ENCODE peak calls at places on chromosome 16, in seven cellular contexts. D is fibroblast of pulmonary artery, F is right lobe of liver, Z is mucosa of gallbladder, O is GM12865, Y is HCT116, L is memory B cell. E is an unnamed sample.

GRCh38 chr16:11613381-11614303 is 26.9 kb upstream of the LITAF start:
- DNase-seq in L (peak; percentile 37), O (peak; percentile 86), Z (peak; percentile 78), F (peak; percentile 79), D (peak; percentile 53), Y (no peak), E (peak; percentile 48)

GRCh38 chr16:12340151-12340733 is 363.7 kb downstream of the SNX29 start:
- DNase-seq in O (peak; percentile 34), D (peak; percentile 37), F (no peak), Y (peak; percentile 55), L (no peak), Z (peak; percentile 37), E (peak; percentile 69)

GRCh38 chr16:85752511-85753420 is 1.9 kb upstream of the C16orf74 start:
- DNase-seq in L (peak; percentile 54), D (peak; percentile 68), F (no peak), Z (peak; percentile 28), O (peak; percentile 85), Y (no peak), E (peak; percentile 77)

GRCh38 chr16:85554791-85555548 is 58.2 kb upstream of the GSE1 start:
- DNase-seq in O (peak; percentile 68), Z (peak; percentile 45), Y (no peak), D (peak; percentile 70), L (peak; percentile 63), F (no peak), E (peak; percentile 72)

GRCh38 chr16:86060381-86061317 is 161.7 kb downstream of the IRF8 start:
- DNase-seq in L (no peak), O (no peak), F (peak; percentile 44), Z (no peak), D (no peak), Y (no peak), E (no peak)

GRCh38 chr16:69217433-69217832 is 30.5 kb downstream of the SNTB2 start:
- DNase-seq in F (no peak), Y (no peak), L (no peak), O (no peak), Z (no peak), D (peak; percentile 48), E (peak; percentile 40)

GRCh38 chr16:1093284-1094123 is 2.5 kb downstream of the C1QTNF8 start:
- DNase-seq in F (no peak), L (no peak), O (peak; percentile 33), Z (no peak), Y (peak; percentile 69), D (peak; percentile 11), E (no peak)

GRCh38 chr16:68885321-68885720 is 42.0 kb downstream of the TANGO6 start:
- DNase-seq in Z (no peak), O (no peak), L (no peak), Y (no peak), D (no peak), F (no peak), E (no peak)

GRCh38 chr16:74297296-74297665 is 667 bp downstream of the PSMD7 start:
- DNase-seq in Z (no peak), Y (no peak), L (peak; percentile 25), F (no peak), O (peak; percentile 53), D (peak; percentile 22), E (peak; percentile 44)

GRCh38 chr16:15427648-15428239 is 6.6 kb upstream of the BMERB1 start:
- DNase-seq in Y (peak; percentile 50), O (peak; percentile 45), L (no peak), Z (peak; percentile 56), D (peak; percentile 89), F (peak; percentile 66), E (peak; percentile 57)

GRCh38 chr16:71758293-71758760 is 33.8 kb upstream of the PHLPP2 start:
- DNase-seq in Z (no peak), L (no peak), O (no peak), Y (no peak), D (no peak), F (no peak), E (peak; percentile 31)

GRCh38 chr16:88591577-88592021 is 21.4 kb downstream of the ZC3H18 start:
- DNase-seq in Y (no peak), Z (peak; percentile 31), D (peak; percentile 11), L (no peak), O (peak; percentile 86), F (no peak), E (no peak)

GRCh38 chr16:57736419-57737281 is 1.1 kb downstream of the KATNB1 start:
- DNase-seq in D (peak; percentile 82), F (no peak), L (no peak), O (peak; percentile 26), Y (no peak), Z (peak; percentile 48), E (peak; percentile 83)

GRCh38 chr16:89958596-89958995 is 10.0 kb downstream of the DEF8 start:
- DNase-seq in F (no peak), Y (no peak), L (no peak), D (no peak), O (no peak), Z (no peak), E (no peak)

GRCh38 chr16:85910854-85911247 is 11.9 kb downstream of the IRF8 start:
- DNase-seq in D (no peak), O (no peak), Y (no peak), L (no peak), Z (no peak), F (no peak), E (no peak)

GRCh38 chr16:68376590-68376989 is 65.8 kb downstream of the PRMT7 start:
- DNase-seq in D (no peak), Y (no peak), F (no peak), Z (no peak), O (no peak), L (no peak), E (no peak)

GRCh38 chr16:1613240-1613639 is 1.1 kb downstream of the CRAMP1 start:
- DNase-seq in O (no peak), F (no peak), D (no peak), L (no peak), Z (no peak), Y (no peak), E (peak; percentile 22)

GRCh38 chr16:85086347-85087291 is 25.7 kb downstream of the CIBAR2 start:
- DNase-seq in L (peak; percentile 74), F (no peak), O (peak; percentile 76), D (peak; percentile 39), Z (peak; percentile 71), Y (peak; percentile 54), E (peak; percentile 67)

GRCh38 chr16:88705746-88706287 is 391 bp downstream of the RNF166 start:
- DNase-seq in Z (no peak), O (no peak), D (no peak), F (no peak), Y (no peak), L (peak; percentile 32), E (peak; percentile 50)

GRCh38 chr16:71453051-71453450 is 9.0 kb downstream of the ZNF23 start:
- DNase-seq in L (no peak), O (no peak), Z (no peak), F (no peak), D (no peak), Y (no peak), E (no peak)

GRCh38 chr16:68086336-68086821 is 1.2 kb downstream of the NFATC3 start:
- DNase-seq in O (no peak), D (peak; percentile 44), L (no peak), Z (no peak), Y (no peak), F (no peak), E (no peak)

GRCh38 chr16:67431805-67432476 is 1.0 kb downstream of the HSD11B2 start:
- DNase-seq in L (no peak), D (no peak), Y (no peak), O (no peak), F (no peak), Z (no peak), E (no peak)

GRCh38 chr16:81164958-81165357 is 68.8 kb upstream of the GCSH start:
- DNase-seq in D (no peak), F (no peak), O (no peak), Y (no peak), Z (no peak), L (no peak), E (no peak)

GRCh38 chr16:30434852-30435251 is 5.0 kb upstream of the DCTPP1 start:
- DNase-seq in Y (no peak), F (no peak), O (no peak), L (no peak), D (no peak), Z (no peak), E (no peak)

GRCh38 chr16:84278968-84279367 is 15.7 kb upstream of the WFDC1 start:
- DNase-seq in O (no peak), L (no peak), D (no peak), Y (no peak), F (no peak), Z (no peak), E (no peak)

GRCh38 chr16:66673691-66674090 is 22.9 kb downstream of the CMTM4 start:
- DNase-seq in L (no peak), F (no peak), D (no peak), Y (no peak), O (no peak), Z (no peak), E (no peak)

GRCh38 chr16:4375717-4376116 is 4.1 kb downstream of the VASN start:
- DNase-seq in Z (no peak), F (no peak), D (no peak), O (no peak), L (no peak), Y (no peak), E (no peak)

GRCh38 chr16:89545044-89545830 is 15.2 kb upstream of the RPL13 start:
- DNase-seq in D (no peak), O (no peak), F (no peak), Y (no peak), Z (no peak), L (no peak), E (peak; percentile 41)

GRCh38 chr16:52068447-52069074 is 478.4 kb downstream of the TOX3 start:
- DNase-seq in F (no peak), L (no peak), Z (peak; percentile 38), D (peak; percentile 25), Y (no peak), O (peak; percentile 12), E (peak; percentile 66)

GRCh38 chr16:379183-379960 is 2.4 kb downstream of the PGAP6 start:
- DNase-seq in F (peak; percentile 55), L (no peak), Z (peak; percentile 87), Y (no peak), D (no peak), O (no peak), E (peak; percentile 90)

GRCh38 chr16:56795011-56795410 is 65.1 kb downstream of the NUP93 start:
- DNase-seq in D (no peak), Y (no peak), L (no peak), F (no peak), O (no peak), Z (no peak), E (no peak)

GRCh38 chr16:6835516-6835915 is 497.1 kb upstream of the RBFOX1 start:
- DNase-seq in D (no peak), F (no peak), Y (no peak), Z (no peak), O (no peak), L (no peak), E (no peak)

GRCh38 chr16:4443271-4443670 is 17.6 kb downstream of the DNAJA3 start:
- DNase-seq in D (no peak), F (no peak), L (no peak), Y (no peak), O (no peak), Z (no peak), E (no peak)

GRCh38 chr16:1295465-1295864 is 14.0 kb upstream of the UBE2I start:
- DNase-seq in L (no peak), D (no peak), Y (no peak), F (no peak), Z (no peak), O (no peak), E (no peak)

GRCh38 chr16:3965781-3966582 is 85.5 kb upstream of the CREBBP start:
- DNase-seq in L (no peak), O (no peak), F (no peak), D (no peak), Y (no peak), Z (no peak), E (no peak)

GRCh38 chr16:57284952-57285263 is 436 bp upstream of the PLLP start:
- DNase-seq in O (no peak), Z (no peak), D (no peak), Y (no peak), L (no peak), F (no peak), E (no peak)

GRCh38 chr16:66324785-66325184 is 41.7 kb upstream of the CDH5 start:
- DNase-seq in D (peak; percentile 18), Z (no peak), Y (peak; percentile 21), O (no peak), F (no peak), L (no peak), E (peak; percentile 36)

E was measured in hepatocyte.